ENCODE peak calls at places on chromosomes 16 and 17, in six cellular contexts. M, X, F, A, U and T are unnamed samples.

GRCh38 chr17:6521636-6522035 is 34.7 kb downstream of the PITPNM3 start:
- DNase-seq in M (no peak), X (no peak), F (no peak), A (no peak), U (no peak), T (no peak)

GRCh38 chr17:6138761-6139446 is 68.7 kb downstream of the WSCD1 start:
- DNase-seq in M (no peak), X (no peak), F (no peak), A (no peak), U (no peak), T (no peak)

GRCh38 chr16:17070882-17071592 is 399.7 kb downstream of the XYLT1 start:
- DNase-seq in M (peak), X (no peak), F (no peak), A (no peak), U (peak), T (peak)

GRCh38 chr16:28985206-28985605 is 354 bp downstream of the LAT start:
- DNase-seq in M (no peak), X (no peak), F (no peak), A (no peak), U (peak), T (no peak)

GRCh38 chr17:21129023-21129681 is 2.4 kb downstream of the DHRS7B start:
- DNase-seq in M (no peak), X (peak), F (peak), A (no peak), U (no peak), T (peak)

GRCh38 chr16:12341966-12342365 is 365.4 kb downstream of the SNX29 start:
- DNase-seq in M (no peak), X (peak), F (no peak), A (no peak), U (no peak), T (no peak)

GRCh38 chr17:82343560-82343959 is 10.0 kb upstream of the SECTM1 start:
- DNase-seq in M (no peak), X (no peak), F (no peak), A (no peak), U (no peak), T (no peak)

GRCh38 chr17:4771519-4772234 is at the start of gene TM4SF5:
- DNase-seq in M (peak), X (no peak), F (no peak), A (peak), U (peak), T (no peak)

GRCh38 chr17:57016764-57017116 is 38.8 kb downstream of the SCPEP1 start:
- DNase-seq in M (no peak), X (peak), F (peak), A (no peak), U (no peak), T (peak)

GRCh38 chr16:87956771-87957279 is 5.6 kb downstream of the BANP start:
- DNase-seq in M (no peak), X (peak), F (peak), A (no peak), U (peak), T (peak)

GRCh38 chr17:19948100-19948943 is 29.3 kb downstream of the AKAP10 start:
- DNase-seq in M (no peak), X (no peak), F (peak), A (no peak), U (no peak), T (peak)

GRCh38 chr16:28935924-28936783 is 4.4 kb downstream of the CD19 start:
- DNase-seq in M (peak), X (peak), F (peak), A (peak), U (peak), T (peak)

GRCh38 chr17:37037590-37038155 is 88.9 kb downstream of the AATF start:
- DNase-seq in M (no peak), X (no peak), F (no peak), A (no peak), U (no peak), T (no peak)

GRCh38 chr17:48970224-48970623 is 1.8 kb upstream of the GIP start:
- DNase-seq in M (no peak), X (no peak), F (no peak), A (no peak), U (no peak), T (no peak)

GRCh38 chr17:39199673-39199985 is 454 bp upstream of the RPL19 start:
- DNase-seq in M (no peak), X (no peak), F (no peak), A (no peak), U (no peak), T (no peak)

GRCh38 chr17:76414334-76415295 is 30.2 kb downstream of the SPHK1 start:
- DNase-seq in M (peak), X (peak), F (peak), A (no peak), U (no peak), T (peak)

GRCh38 chr16:26252598-26252997 is 560.8 kb downstream of the HS3ST4 start:
- DNase-seq in M (no peak), X (no peak), F (no peak), A (no peak), U (no peak), T (no peak)

GRCh38 chr17:31627960-31628359 is 231.1 kb downstream of the COPRS start:
- DNase-seq in M (no peak), X (peak), F (peak), A (no peak), U (no peak), T (peak)

GRCh38 chr16:79482011-79482410 is 118.5 kb downstream of the MAF start:
- DNase-seq in M (no peak), X (no peak), F (no peak), A (no peak), U (no peak), T (no peak)

GRCh38 chr16:56771558-56772279 is 41.8 kb downstream of the NUP93 start:
- DNase-seq in M (no peak), X (peak), F (no peak), A (no peak), U (no peak), T (no peak)

GRCh38 chr17:57890857-57891232 is 41.0 kb upstream of the MRPS23 start:
- DNase-seq in M (no peak), X (no peak), F (no peak), A (no peak), U (no peak), T (no peak)

GRCh38 chr17:17091856-17092756 is 49.8 kb downstream of the MPRIP start:
- DNase-seq in M (no peak), X (no peak), F (no peak), A (no peak), U (no peak), T (no peak)

GRCh38 chr16:29154676-29155121 is 169.8 kb downstream of the LAT start:
- DNase-seq in M (no peak), X (peak), F (peak), A (no peak), U (peak), T (peak)